ENCODE peak calls at places on chromosomes 7 and 10, in six cellular contexts. J is tibial artery, A is OCI-LY7, L is astrocyte of the spinal cord, G is transverse colon, M is choroid plexus epithelial cell. P is an unnamed sample.
A peak's percentile ranks its signal among the peaks of the same experiment; 100 is the strongest.

GRCh38 chr7:139557857-139558581 is 34.5 kb downstream of the CLEC2L start:
- DNase-seq in J (no peak), A (no peak), L (no peak), G (peak; percentile 23), M (no peak), P (no peak)

GRCh38 chr7:43612128-43612527 is 29.2 kb downstream of the STK17A start:
- DNase-seq in J (no peak), A (no peak), L (no peak), G (no peak), M (no peak), P (no peak)

GRCh38 chr10:34102917-34103506 is 712.1 kb downstream of the PARD3 start:
- DNase-seq in J (peak; percentile 34), A (no peak), L (no peak), G (no peak), M (peak; percentile 72), P (peak; percentile 60)

GRCh38 chr7:129218514-129219036 is 6.3 kb upstream of the AHCYL2 start:
- DNase-seq in J (peak; percentile 88), A (peak; percentile 82), L (peak; percentile 76), G (peak; percentile 87), M (peak; percentile 89), P (peak; percentile 35)

GRCh38 chr10:94062611-94063010 is 68.9 kb downstream of the PLCE1 start:
- DNase-seq in J (no peak), A (no peak), L (peak; percentile 38), G (no peak), M (peak; percentile 51), P (no peak)

GRCh38 chr10:7494034-7494433 is 83.2 kb upstream of the SFMBT2 start:
- DNase-seq in J (no peak), A (no peak), L (no peak), G (no peak), M (no peak), P (no peak)

GRCh38 chr10:43122096-43122495 is 16.1 kb upstream of the CSGALNACT2 start:
- DNase-seq in J (no peak), A (no peak), L (no peak), G (peak; percentile 5), M (no peak), P (no peak)

GRCh38 chr10:110802551-110803238 is 69.0 kb upstream of the PDCD4 start:
- DNase-seq in J (peak; percentile 77), A (peak; percentile 60), L (peak; percentile 85), G (peak; percentile 75), M (peak; percentile 95), P (peak; percentile 43)

GRCh38 chr7:42117201-42117600 is 119.8 kb downstream of the GLI3 start:
- DNase-seq in J (no peak), A (no peak), L (no peak), G (no peak), M (no peak), P (no peak)

GRCh38 chr7:27689045-27689877 is 26.6 kb upstream of the HIBADH start:
- DNase-seq in J (no peak), A (peak; percentile 78), L (no peak), G (peak; percentile 17), M (peak; percentile 61), P (no peak)

GRCh38 chr7:119196183-119196582 is 971.7 kb downstream of the ANKRD7 start:
- DNase-seq in J (no peak), A (no peak), L (peak; percentile 8), G (no peak), M (no peak), P (no peak)

GRCh38 chr10:132615346-132616169 is 78.0 kb downstream of the INPP5A start:
- DNase-seq in J (no peak), A (no peak), L (no peak), G (no peak), M (no peak), P (no peak)

GRCh38 chr10:11425288-11425595 is 186.2 kb downstream of the USP6NL start:
- DNase-seq in J (no peak), A (no peak), L (peak; percentile 19), G (no peak), M (peak; percentile 58), P (no peak)

GRCh38 chr7:122550545-122550944 is 148.4 kb downstream of the RNF133 start:
- DNase-seq in J (no peak), A (no peak), L (peak; percentile 18), G (no peak), M (peak; percentile 60), P (no peak)

DNA sequence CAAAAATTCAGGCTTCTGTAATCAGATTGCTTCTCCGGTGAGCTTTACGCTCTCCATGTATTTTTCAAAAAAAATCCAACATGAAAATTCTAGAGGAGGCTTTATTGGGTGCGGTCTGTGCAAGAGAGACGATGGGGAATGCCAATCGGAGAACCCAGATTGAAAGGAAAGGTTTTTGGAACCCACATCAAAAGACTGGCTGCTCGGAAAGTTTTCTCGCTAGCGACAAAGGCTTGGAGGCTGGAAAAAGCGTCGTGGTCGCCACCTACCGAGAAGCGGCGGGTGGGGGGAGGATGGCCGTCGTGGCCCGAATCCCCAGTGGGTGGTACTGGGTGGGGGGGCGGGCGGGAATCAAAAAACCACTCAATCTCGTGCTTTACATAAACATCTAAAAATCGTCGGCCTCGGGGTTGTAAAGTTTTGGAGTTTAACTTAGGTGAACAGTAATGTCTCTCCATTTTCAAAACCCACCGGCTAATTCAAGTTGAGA is 1.1 kb upstream of the GTF2I start:
- DNase-seq in J (no peak), A (peak; percentile 56), L (peak; percentile 43), G (peak; percentile 66), M (peak; percentile 41), P (no peak)
- TF ChIP-seq CTCF in J (no peak), A (peak; percentile 19), L (no peak), G (no peak), M (peak; percentile 5), P (no peak)

GRCh38 chr7:99928188-99928587 is 1.2 kb downstream of the GJC3 start:
- DNase-seq in J (no peak), A (no peak), L (no peak), G (no peak), M (no peak), P (no peak)

GRCh38 chr7:99930376-99930775 is 956 bp upstream of the GJC3 start:
- DNase-seq in J (no peak), A (no peak), L (no peak), G (no peak), M (no peak), P (no peak)

GRCh38 chr7:99929730-99930053 is 272 bp upstream of the GJC3 start:
- DNase-seq in J (no peak), A (no peak), L (no peak), G (no peak), M (no peak), P (no peak)

GRCh38 chr7:99927536-99927935 is 1.9 kb downstream of the GJC3 start:
- DNase-seq in J (no peak), A (no peak), L (no peak), G (no peak), M (no peak), P (no peak)

GRCh38 chr7:99928994-99929729 is at the start of gene GJC3:
- DNase-seq in J (peak; percentile 32), A (peak; percentile 6), L (peak; percentile 33), G (peak; percentile 53), M (peak; percentile 66), P (no peak)
- H3K4me3 ChIP-seq in J (no peak within 1 kb of the TSS), A (no peak within 1 kb of the TSS), L (peak within 1 kb of the TSS; percentile 2), G (peak within 1 kb of the TSS; percentile 25), M (peak within 1 kb of the TSS; percentile 28), P (peak within 1 kb of the TSS; percentile 16)

GRCh38 chr7:96183163-96183562 is 138.7 kb downstream of the SLC25A13 start:
- DNase-seq in J (no peak), A (no peak), L (no peak), G (no peak), M (no peak), P (no peak)
- TF ChIP-seq CTCF in J (no peak), A (no peak), L (no peak), G (no peak), M (peak; percentile 23), P (no peak)

DNA sequence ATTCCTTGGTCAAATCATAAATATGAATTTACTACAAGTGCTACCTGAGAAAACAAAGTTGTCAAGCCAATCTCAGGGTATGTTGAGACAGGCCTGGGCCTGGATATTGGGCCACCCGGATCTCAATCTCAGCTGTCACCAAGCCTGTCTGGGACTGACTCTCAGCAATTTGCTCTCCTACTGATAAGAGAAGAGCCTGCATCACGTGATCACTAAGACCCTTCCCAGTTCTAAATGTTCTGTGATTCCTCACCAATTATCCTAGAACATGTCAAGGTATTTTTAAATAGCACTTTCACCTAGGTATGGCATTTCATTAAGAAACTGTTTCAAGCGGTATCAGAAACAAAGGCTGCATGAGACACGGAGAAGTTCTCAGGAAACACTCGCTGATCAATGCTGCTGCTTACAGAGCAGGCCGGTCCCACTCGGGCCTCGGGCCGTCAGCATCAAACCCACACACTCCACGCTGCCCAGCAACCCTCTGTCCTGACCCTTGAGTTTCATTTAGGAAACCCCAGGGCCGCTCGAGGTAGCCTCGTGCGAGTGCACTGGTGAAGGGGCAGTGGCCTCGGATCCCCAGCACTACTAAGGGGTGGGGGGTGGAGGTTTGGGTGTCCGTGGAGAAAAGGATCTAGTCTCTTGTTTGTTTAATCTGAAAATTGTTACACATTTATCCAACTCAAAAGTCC is 4.1 kb downstream of the KLF6 start:
- DNase-seq in J (no peak), A (no peak), L (peak; percentile 50), G (no peak), M (peak; percentile 58), P (no peak)
- H3K4me3 ChIP-seq in J (peak overlapping the region; percentile 99), A (no peak overlapping the region), L (peak overlapping the region; percentile 83), G (peak overlapping the region; percentile 97), M (peak overlapping the region; percentile 99), P (peak overlapping the region; percentile 90)

P was measured in AG09309.